ENCODE peak calls at places on chromosomes 1 and 21, in six cellular contexts. J is dorsolateral prefrontal cortex, S is activated T-cell treated with anti-CD3 and anti-CD28 coated beads for 24 hours, A is COR-L47, Z is heart right ventricle, N is neural crest cell. H is an unnamed sample.

GRCh38 chr1:17829579-17829978 is 74.4 kb downstream of the ACTL8 start:
- DNase-seq in S (no peak), J (no peak), Z (peak; percentile 57), A (peak; percentile 45), N (no peak), H (no peak)

GRCh38 chr1:29395724-29396437 is 159.6 kb downstream of the PTPRU start:
- DNase-seq in Z (no peak), A (no peak), N (no peak), J (no peak), S (no peak), H (no peak)

GRCh38 chr1:221741364-221741970 is 422 bp downstream of the DUSP10 start:
- DNase-seq in S (no peak), A (peak; percentile 27), Z (no peak), J (no peak), N (peak; percentile 5), H (peak; percentile 53)

GRCh38 chr1:236494082-236494481 is 29.7 kb upstream of the LGALS8 start:
- DNase-seq in A (no peak), Z (no peak), N (no peak), J (no peak), S (no peak), H (no peak)

GRCh38 chr1:194975913-194976312 is 1632.3 kb downstream of the KCNT2 start:
- DNase-seq in S (no peak), N (no peak), Z (no peak), A (no peak), J (no peak), H (no peak)

GRCh38 chr1:242030071-242030470 is 31.2 kb upstream of the MAP1LC3C start:
- DNase-seq in A (no peak), Z (no peak), J (no peak), S (no peak), N (no peak), H (no peak)

GRCh38 chr21:35226960-35227741 is 178.0 kb upstream of the RUNX1 start:
- DNase-seq in S (peak; percentile 33), N (no peak), J (no peak), A (peak; percentile 19), Z (no peak), H (no peak)

GRCh38 chr1:22801347-22801746 is 90.7 kb downstream of the EPHB2 start:
- DNase-seq in S (no peak), N (no peak), A (no peak), Z (no peak), J (no peak), H (no peak)

GRCh38 chr1:4517559-4517958 is 136.8 kb upstream of the AJAP1 start:
- DNase-seq in S (no peak), N (no peak), J (no peak), A (no peak), Z (no peak), H (no peak)

GRCh38 chr1:55635856-55636255 is 420.7 kb upstream of the USP24 start:
- DNase-seq in Z (no peak), A (no peak), J (no peak), N (no peak), S (no peak), H (no peak)

GRCh38 chr1:78497196-78497595 is 6.4 kb downstream of the PTGFR start:
- DNase-seq in J (no peak), N (no peak), Z (no peak), S (no peak), A (no peak), H (no peak)

GRCh38 chr1:222618880-222619321 is 1.0 kb downstream of the MIA3 start:
- DNase-seq in J (peak; percentile 24), Z (peak; percentile 16), S (peak; percentile 10), N (peak; percentile 10), A (no peak), H (no peak)

GRCh38 chr1:10338047-10338446 is 60.8 kb upstream of the PGD start:
- DNase-seq in J (peak; percentile 72), A (no peak), N (peak; percentile 48), S (peak; percentile 24), Z (peak; percentile 40), H (peak; percentile 64)

GRCh38 chr1:201649776-201650607 is 111.1 kb downstream of the NAV1 start:
- DNase-seq in A (peak; percentile 89), N (peak; percentile 63), S (no peak), Z (peak; percentile 89), J (peak; percentile 86), H (peak; percentile 76)

GRCh38 chr21:44376606-44377005 is 23.2 kb downstream of the TRPM2 start:
- DNase-seq in Z (no peak), S (no peak), A (no peak), J (no peak), N (no peak), H (peak; percentile 22)

GRCh38 chr1:38898653-38899230 is 17.4 kb upstream of the GJA9 start:
- DNase-seq in N (no peak), Z (no peak), J (no peak), S (no peak), A (no peak), H (no peak)

GRCh38 chr1:33349081-33349759 is 28.3 kb upstream of the A3GALT2 start:
- DNase-seq in J (peak; percentile 47), Z (peak; percentile 58), N (peak; percentile 22), S (peak; percentile 24), A (peak; percentile 31), H (peak; percentile 70)

GRCh38 chr1:230758705-230759354 is 11.6 kb downstream of the CAPN9 start:
- DNase-seq in J (no peak), S (no peak), A (no peak), Z (no peak), N (no peak), H (no peak)

GRCh38 chr1:78884685-78885452 is 121.7 kb downstream of the ADGRL4 start:
- DNase-seq in S (no peak), J (no peak), Z (no peak), A (no peak), N (no peak), H (no peak)

GRCh38 chr1:172276120-172276818 is 144.2 kb upstream of the C1orf105 start:
- DNase-seq in A (no peak), N (no peak), J (no peak), S (no peak), Z (no peak), H (no peak)

GRCh38 chr1:183096889-183097288 is 73.7 kb downstream of the LAMC1 start:
- DNase-seq in A (no peak), S (no peak), Z (no peak), N (no peak), J (no peak), H (no peak)

GRCh38 chr1:56481140-56481694 is 98.1 kb downstream of the PLPP3 start:
- DNase-seq in Z (no peak), A (no peak), S (no peak), N (no peak), J (no peak), H (no peak)

GRCh38 chr21:42199488-42200463 is 19.2 kb upstream of the ABCG1 start:
- DNase-seq in A (no peak), S (no peak), N (no peak), Z (no peak), J (peak; percentile 8), H (no peak)

GRCh38 chr1:96632045-96632664 is 89.4 kb upstream of the PTBP2 start:
- DNase-seq in A (no peak), S (no peak), J (no peak), N (no peak), Z (no peak), H (no peak)

GRCh38 chr1:40641601-40642242 is 23.8 kb downstream of the RIMS3 start:
- DNase-seq in S (no peak), A (no peak), N (no peak), J (no peak), Z (no peak), H (no peak)

GRCh38 chr1:169062152-169062551 is 44.3 kb upstream of the ATP1B1 start:
- DNase-seq in A (no peak), Z (no peak), S (no peak), N (no peak), J (no peak), H (no peak)

GRCh38 chr1:36542024-36542961 is 59.6 kb upstream of the CSF3R start:
- DNase-seq in A (no peak), S (no peak), Z (no peak), N (no peak), J (no peak), H (no peak)

GRCh38 chr21:26844258-26845065 is 747 bp downstream of the ADAMTS1 start:
- DNase-seq in J (peak; percentile 54), Z (peak; percentile 73), S (no peak), A (peak; percentile 64), N (peak; percentile 40), H (peak; percentile 69)

H was measured in psoas muscle.